ENCODE peak calls at places on chromosomes 11 and 22, in seven cellular contexts. D is ACHN; V is CD8-positive, alpha-beta T cell; Q is AML-193; L is stimulated activated CD4-positive, alpha-beta T cell treated with anti-CD3 and anti-CD28 coated beads, Interleukin-15, amount 100 ng/mL, for 1 hour; E is RPMI7951; U is upper lobe of left lung. H is an unnamed sample.

GRCh38 chr11:28384418-28384817 is 276.2 kb downstream of the METTL15 start:
- DNase-seq in D (no peak), V (no peak), Q (no peak), L (no peak), E (peak), U (no peak), H (no peak)

GRCh38 chr11:69799097-69799496 is 20.1 kb downstream of the FGF3 start:
- DNase-seq in D (no peak), V (no peak), Q (no peak), L (no peak), E (no peak), U (no peak), H (no peak)

GRCh38 chr11:5362017-5362625 is 10.8 kb downstream of the OR51B6 start:
- DNase-seq in D (no peak), V (no peak), Q (no peak), L (no peak), E (no peak), U (no peak), H (no peak)

GRCh38 chr22:31286360-31287255 is 5.7 kb downstream of the PIK3IP1 start:
- DNase-seq in D (no peak), V (peak), Q (peak), L (no peak), E (no peak), U (peak), H (peak)

GRCh38 chr11:128694618-128695481 is 978 bp downstream of the FLI1 start:
- DNase-seq in D (no peak), V (peak), Q (no peak), L (no peak), E (peak), U (no peak), H (no peak)

GRCh38 chr22:29344137-29344536 is 28.6 kb upstream of the RASL10A start:
- DNase-seq in D (peak), V (no peak), Q (no peak), L (no peak), E (peak), U (peak), H (no peak)

GRCh38 chr22:50523458-50523805 is 2.0 kb downstream of the SCO2 start:
- DNase-seq in D (no peak), V (no peak), Q (no peak), L (no peak), E (no peak), U (no peak), H (no peak)

GRCh38 chr22:32185821-32186220 is 19.1 kb downstream of the RFPL2 start:
- DNase-seq in D (no peak), V (no peak), Q (no peak), L (no peak), E (no peak), U (no peak), H (no peak)

GRCh38 chr22:29691636-29692326 is 28.0 kb upstream of the CABP7 start:
- DNase-seq in D (no peak), V (no peak), Q (no peak), L (no peak), E (no peak), U (no peak), H (no peak)

GRCh38 chr11:70007796-70008195 is 70.3 kb upstream of the ANO1 start:
- DNase-seq in D (no peak), V (no peak), Q (no peak), L (no peak), E (peak), U (no peak), H (no peak)

GRCh38 chr11:47003180-47003877 is 66.8 kb downstream of the CSTPP1 start:
- DNase-seq in D (no peak), V (no peak), Q (peak), L (no peak), E (peak), U (no peak), H (no peak)

GRCh38 chr22:48417143-48418070 is 1410.3 kb downstream of the BRD1 start:
- DNase-seq in D (no peak), V (no peak), Q (no peak), L (no peak), E (no peak), U (no peak), H (no peak)

GRCh38 chr11:65429724-65430405 is 7.3 kb downstream of the NEAT1 start:
- DNase-seq in D (peak), V (peak), Q (peak), L (no peak), E (peak), U (peak), H (no peak)

GRCh38 chr11:125379565-125380343 is 116.3 kb downstream of the FEZ1 start:
- DNase-seq in D (no peak), V (no peak), Q (no peak), L (no peak), E (no peak), U (no peak), H (no peak)

GRCh38 chr11:86041975-86042378 is 26.9 kb downstream of the PICALM start:
- DNase-seq in D (peak), V (peak), Q (peak), L (no peak), E (peak), U (peak), H (peak)

GRCh38 chr11:133403900-133404299 is 128.4 kb downstream of the OPCML start:
- DNase-seq in D (peak), V (no peak), Q (no peak), L (no peak), E (no peak), U (no peak), H (no peak)

GRCh38 chr22:46748948-46749681 is 11.1 kb upstream of the CERK start:
- DNase-seq in D (no peak), V (peak), Q (peak), L (no peak), E (peak), U (no peak), H (peak)

GRCh38 chr11:111841370-111842053 is 29.9 kb downstream of the ALG9 start:
- DNase-seq in D (peak), V (peak), Q (peak), L (peak), E (peak), U (peak), H (peak)

GRCh38 chr11:15629690-15630321 is 515.1 kb downstream of the INSC start:
- DNase-seq in D (peak), V (no peak), Q (peak), L (no peak), E (no peak), U (peak), H (no peak)

GRCh38 chr22:44371741-44372525 is 59.2 kb upstream of the SHISAL1 start:
- DNase-seq in D (no peak), V (no peak), Q (no peak), L (no peak), E (peak), U (no peak), H (no peak)

GRCh38 chr22:49586873-49587272 is 240.8 kb downstream of the BRD1 start:
- DNase-seq in D (no peak), V (no peak), Q (no peak), L (no peak), E (no peak), U (no peak), H (no peak)

GRCh38 chr22:38878001-38878400 is 6.0 kb upstream of the CBX6 start:
- DNase-seq in D (no peak), V (no peak), Q (no peak), L (no peak), E (no peak), U (no peak), H (no peak)

GRCh38 chr11:15816270-15816871 is 540.0 kb downstream of the SOX6 start:
- DNase-seq in D (no peak), V (no peak), Q (no peak), L (no peak), E (peak), U (peak), H (no peak)

GRCh38 chr11:58318532-58318931 is 40.3 kb downstream of the OR5B17 start:
- DNase-seq in D (no peak), V (no peak), Q (no peak), L (no peak), E (no peak), U (no peak), H (no peak)

GRCh38 chr11:11478687-11479086 is 125.6 kb upstream of the CSNK2A3 start:
- DNase-seq in D (no peak), V (no peak), Q (no peak), L (no peak), E (no peak), U (no peak), H (no peak)

GRCh38 chr11:1776944-1777715 is 13.4 kb upstream of the CTSD start:
- DNase-seq in D (no peak), V (no peak), Q (no peak), L (no peak), E (no peak), U (no peak), H (no peak)

GRCh38 chr11:120168960-120169681 is 31.2 kb upstream of the TRIM29 start:
- DNase-seq in D (peak), V (peak), Q (no peak), L (peak), E (peak), U (peak), H (peak)

GRCh38 chr11:119796363-119797060 is 67.5 kb upstream of the NECTIN1 start:
- DNase-seq in D (no peak), V (no peak), Q (no peak), L (no peak), E (no peak), U (no peak), H (no peak)

H was measured in CD4-positive, CD25-positive, alpha-beta regulatory T cell.